ENCODE peak calls at places on chromosomes 13 and 19, in six cellular contexts. F, M, Y, D, T and Z are unnamed samples.

GRCh38 chr13:24050292-24050711 is 110.2 kb upstream of the SPATA13 start:
- DNase-seq in F (no peak), M (peak), Y (peak), D (no peak), T (no peak), Z (no peak)

GRCh38 chr13:112342841-112343361 is 33.3 kb upstream of the SPACA7 start:
- DNase-seq in F (no peak), M (no peak), Y (no peak), D (no peak), T (peak), Z (no peak)

GRCh38 chr19:29573486-29573885 is 32.6 kb upstream of the POP4 start:
- DNase-seq in F (no peak), M (no peak), Y (no peak), D (no peak), T (no peak), Z (no peak)

GRCh38 chr13:35818577-35819165 is 312.5 kb downstream of the DCLK1 start:
- DNase-seq in F (peak), M (peak), Y (peak), D (no peak), T (no peak), Z (peak)

GRCh38 chr19:3880471-3881271 is at the start of gene ATCAY:
- DNase-seq in F (peak), M (no peak), Y (no peak), D (peak), T (peak), Z (peak)

GRCh38 chr19:55341191-55342043 is 1.7 kb downstream of the KMT5C start:
- DNase-seq in F (peak), M (peak), Y (peak), D (peak), T (peak), Z (peak)

GRCh38 chr13:112771877-112772538 is 82.2 kb downstream of the ATP11A start:
- DNase-seq in F (no peak), M (no peak), Y (no peak), D (no peak), T (no peak), Z (no peak)

GRCh38 chr13:46392967-46393366 is 5.9 kb upstream of the RUBCNL start:
- DNase-seq in F (no peak), M (no peak), Y (no peak), D (no peak), T (no peak), Z (no peak)

GRCh38 chr19:44737238-44738160 is 11.0 kb upstream of the BCL3 start:
- DNase-seq in F (no peak), M (no peak), Y (peak), D (no peak), T (peak), Z (no peak)

GRCh38 chr13:77062097-77062496 is 35.1 kb upstream of the FBXL3 start:
- DNase-seq in F (no peak), M (no peak), Y (peak), D (no peak), T (no peak), Z (no peak)

GRCh38 chr13:40578055-40578454 is 88.4 kb downstream of the FOXO1 start:
- DNase-seq in F (no peak), M (no peak), Y (no peak), D (no peak), T (no peak), Z (no peak)

GRCh38 chr19:52904052-52904451 is 6.6 kb upstream of the ZNF320 start:
- DNase-seq in F (no peak), M (no peak), Y (no peak), D (no peak), T (no peak), Z (peak)
- H2BK15ac ChIP-seq in F (no peak), M (no peak), Y (no peak), D (no peak), T (no peak), Z (no peak)

GRCh38 chr13:28723806-28724205 is 5.0 kb upstream of the SLC46A3 start:
- DNase-seq in F (no peak), M (no peak), Y (no peak), D (no peak), T (no peak), Z (no peak)
- H2BK15ac ChIP-seq in F (no peak), M (no peak), Y (no peak), D (no peak), T (no peak), Z (no peak)

GRCh38 chr19:16573925-16574324 is 1.7 kb upstream of the SLC35E1 start:
- DNase-seq in F (no peak), M (no peak), Y (no peak), D (no peak), T (no peak), Z (no peak)
- H2BK15ac ChIP-seq in F (no peak), M (no peak), Y (no peak), D (no peak), T (no peak), Z (no peak)

DNA sequence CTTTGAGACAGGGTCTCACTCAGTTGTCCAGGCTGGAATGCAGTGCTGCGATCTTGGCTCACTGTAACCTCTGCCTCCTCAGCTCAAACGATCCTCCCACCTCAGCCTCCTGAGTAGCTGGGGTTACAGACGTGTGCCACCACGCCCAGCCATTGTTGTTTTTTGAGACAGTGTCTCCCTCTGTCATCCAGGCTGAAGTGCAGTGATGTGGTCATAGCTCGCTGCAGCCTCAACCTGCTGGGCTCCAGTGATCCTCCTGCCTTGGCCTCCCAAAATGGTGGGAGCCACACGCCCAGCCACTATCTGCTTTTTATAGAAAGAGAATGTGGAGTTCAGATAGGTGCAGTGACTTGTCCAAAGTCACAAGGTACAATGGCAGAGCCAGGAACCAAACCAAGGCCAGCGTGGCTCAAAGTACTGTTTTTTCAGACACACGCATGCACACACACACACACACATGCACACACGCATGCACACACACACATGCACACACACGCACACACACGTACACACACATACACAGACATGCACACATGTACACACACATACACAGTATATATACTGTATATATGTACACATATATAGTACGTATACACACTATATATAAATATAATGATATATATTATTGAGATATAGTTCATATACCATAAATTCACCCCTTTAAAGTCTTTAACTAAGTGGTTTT is 6.6 kb downstream of the GADD45B start:
- DNase-seq in F (no peak), M (no peak), Y (no peak), D (no peak), T (no peak), Z (no peak)
- H2BK15ac ChIP-seq in F (no peak), M (no peak), Y (no peak), D (no peak), T (no peak), Z (no peak)

GRCh38 chr19:51119089-51119488 is 5.6 kb upstream of the SIGLEC9 start:
- DNase-seq in F (no peak), M (no peak), Y (no peak), D (no peak), T (no peak), Z (peak)
- H2BK15ac ChIP-seq in F (no peak), M (no peak), Y (no peak), D (no peak), T (no peak), Z (no peak)

GRCh38 chr13:45292176-45292575 is 48.8 kb downstream of the TPT1 start:
- DNase-seq in F (no peak), M (no peak), Y (no peak), D (no peak), T (peak), Z (no peak)
- H2BK15ac ChIP-seq in F (no peak), M (no peak), Y (no peak), D (no peak), T (no peak), Z (no peak)

GRCh38 chr13:95955255-95955654 is 97.9 kb downstream of the UGGT2 start:
- DNase-seq in F (no peak), M (no peak), Y (no peak), D (no peak), T (no peak), Z (no peak)
- H2BK15ac ChIP-seq in F (no peak), M (no peak), Y (no peak), D (no peak), T (no peak), Z (no peak)

GRCh38 chr19:58053480-58054156 is 5.5 kb upstream of the ZNF135 start:
- DNase-seq in F (no peak), M (no peak), Y (no peak), D (no peak), T (no peak), Z (no peak)
- H2BK15ac ChIP-seq in F (no peak), M (no peak), Y (no peak), D (no peak), T (no peak), Z (no peak)